ENCODE peak calls at places on chromosomes 6 and 20, in four cellular contexts. F is activated T-cell treated with anti-CD3 and anti-CD28 coated beads, Interleukin-2, amount 50 U/mL, for 4 hours; I is epithelial cell of prostate; P is lung microvascular endothelial cell. Z is an unnamed sample.
A peak's percentile ranks its signal among the peaks of the same experiment; 100 is the strongest.

GRCh38 chr20:19757487-19757972 is 528 bp upstream of the RIN2 start:
- DNase-seq in F (no peak), I (no peak), P (peak; percentile 85), Z (peak; percentile 88)

GRCh38 chr6:11363881-11364576 is 131.6 kb upstream of the NEDD9 start:
- DNase-seq in F (peak; percentile 59), I (peak; percentile 67), P (no peak), Z (no peak)

GRCh38 chr20:39263076-39263475 is 300.9 kb downstream of the DHX35 start:
- DNase-seq in F (no peak), I (no peak), P (no peak), Z (no peak)

GRCh38 chr6:90293319-90293937 is 3.2 kb downstream of the BACH2 start:
- DNase-seq in F (no peak), I (no peak), P (no peak), Z (no peak)

GRCh38 chr20:41011551-41012067 is 17.0 kb upstream of the TOP1 start:
- DNase-seq in F (no peak), I (no peak), P (no peak), Z (no peak)

GRCh38 chr6:41648921-41649320 is 10.7 kb downstream of the MDFI start:
- DNase-seq in F (no peak), I (no peak), P (no peak), Z (no peak)

GRCh38 chr20:50312682-50313187 is 122.1 kb downstream of the CEBPB start:
- DNase-seq in F (no peak), I (no peak), P (peak; percentile 91), Z (peak; percentile 83)

GRCh38 chr20:63775096-63775978 is 35.8 kb downstream of the SLC2A4RG start:
- DNase-seq in F (peak; percentile 29), I (no peak), P (peak; percentile 59), Z (peak; percentile 85)

GRCh38 chr6:106309766-106310373 is 15.7 kb downstream of the ATG5 start:
- DNase-seq in F (no peak), I (no peak), P (peak; percentile 31), Z (no peak)

GRCh38 chr6:45538636-45539035 is 160.9 kb upstream of the SUPT3H start:
- DNase-seq in F (no peak), I (no peak), P (no peak), Z (no peak)

GRCh38 chr6:155374681-155375080 is 60.4 kb upstream of the TFB1M start:
- DNase-seq in F (no peak), I (no peak), P (no peak), Z (no peak)